ENCODE peak calls at places on chromosome 15, in ten cellular contexts. H is astrocyte, T is heart right ventricle, F is kidney, O is foreskin fibroblast, Y is cardiac fibroblast, P is stomach, U is OCI-LY7, L is HFF-Myc, D is GM23338. G is an unnamed sample.

GRCh38 chr15:33007295-33007855 is 187.1 kb downstream of the FMN1 start:
- DNase-seq in O (peak), P (no peak), U (no peak), H (peak), L (no peak), Y (peak), F (no peak), D (peak), T (no peak), G (peak)

GRCh38 chr15:65857718-65858402 is 11.4 kb upstream of the RAB11A start:
- DNase-seq in P (no peak), D (no peak), H (no peak), L (no peak), U (no peak), Y (no peak), T (no peak), O (peak), F (no peak), G (peak)

GRCh38 chr15:36755341-36755740 is 175.9 kb downstream of the CDIN1 start:
- DNase-seq in D (no peak), P (no peak), U (no peak), L (no peak), O (no peak), T (no peak), H (no peak), Y (no peak), F (no peak), G (no peak)

GRCh38 chr15:97545799-97546198 is 414.7 kb upstream of the ARRDC4 start:
- DNase-seq in Y (no peak), H (no peak), O (no peak), T (no peak), F (no peak), P (no peak), L (no peak), U (no peak), D (no peak), G (no peak)

GRCh38 chr15:74383695-74384565 is 16.5 kb upstream of the CYP11A1 start:
- DNase-seq in D (no peak), L (no peak), U (peak), F (peak), P (peak), O (peak), Y (peak), H (peak), T (no peak), G (peak)

GRCh38 chr15:75531041-75531450 is 48.1 kb downstream of the PTPN9 start:
- DNase-seq in U (no peak), T (peak), P (no peak), L (no peak), F (peak), H (peak), O (peak), Y (peak), D (no peak), G (peak)

GRCh38 chr15:45829336-45830153 is 194.7 kb downstream of the SQOR start:
- DNase-seq in D (no peak), O (no peak), Y (no peak), P (peak), T (no peak), L (no peak), F (no peak), H (no peak), U (no peak), G (no peak)

GRCh38 chr15:39195988-39196486 is 384.8 kb upstream of the THBS1 start:
- DNase-seq in D (no peak), U (no peak), O (peak), Y (peak), L (peak), T (no peak), F (no peak), H (peak), P (no peak), G (peak)

GRCh38 chr15:90262426-90262825 is 3.0 kb upstream of the NGRN start:
- DNase-seq in L (no peak), H (no peak), Y (no peak), T (no peak), O (no peak), U (no peak), F (no peak), P (no peak), D (no peak), G (no peak)

GRCh38 chr15:88467935-88468528 is 524 bp downstream of the MRPS11 start:
- DNase-seq in O (peak), H (no peak), L (no peak), T (no peak), D (peak), P (no peak), Y (peak), F (no peak), U (peak), G (peak)

GRCh38 chr15:79004336-79004735 is 59.5 kb upstream of the CTSH start:
- DNase-seq in T (no peak), L (peak), F (peak), D (peak), U (peak), H (peak), Y (peak), O (peak), P (no peak), G (peak)

GRCh38 chr15:77985931-77986480 is 91.5 kb downstream of the TBC1D2B start:
- DNase-seq in U (no peak), Y (no peak), H (no peak), O (no peak), T (no peak), F (no peak), P (no peak), D (no peak), L (no peak), G (no peak)

GRCh38 chr15:98177950-98178848 is 217.7 kb downstream of the ARRDC4 start:
- DNase-seq in H (peak), D (peak), Y (peak), U (peak), T (peak), O (peak), F (no peak), P (peak), L (peak), G (peak)

GRCh38 chr15:73941871-73942635 is 15.8 kb downstream of the LOXL1 start:
- DNase-seq in T (no peak), P (no peak), Y (no peak), H (no peak), D (no peak), O (no peak), L (no peak), F (peak), U (no peak), G (peak)

GRCh38 chr15:50968353-50968752 is 59.9 kb downstream of the AP4E1 start:
- DNase-seq in H (no peak), Y (peak), P (no peak), O (peak), T (no peak), F (no peak), U (no peak), D (no peak), L (no peak), G (peak)

GRCh38 chr15:74924525-74924924 is 13.3 kb downstream of the COX5A start:
- DNase-seq in U (no peak), P (no peak), H (no peak), L (no peak), D (no peak), F (no peak), O (no peak), Y (no peak), T (no peak), G (no peak)

GRCh38 chr15:83011271-83012037 is at the start of gene C15orf40:
- DNase-seq in T (peak), P (peak), D (peak), F (peak), H (peak), Y (peak), O (peak), U (peak), L (peak), G (peak)

GRCh38 chr15:47717036-47717611 is at the start of gene SEMA6D:
- DNase-seq in H (peak), Y (peak), F (peak), U (no peak), T (peak), D (peak), L (peak), P (peak), O (peak), G (peak)

GRCh38 chr15:50939911-50940310 is 31.4 kb downstream of the AP4E1 start:
- DNase-seq in Y (peak), L (no peak), H (peak), U (no peak), F (no peak), P (no peak), D (no peak), T (no peak), O (peak), G (peak)

GRCh38 chr15:37823601-37824275 is 110.7 kb upstream of the TMCO5A start:
- DNase-seq in H (no peak), Y (no peak), L (no peak), O (no peak), T (no peak), P (no peak), D (peak), F (no peak), U (no peak), G (no peak)

GRCh38 chr15:37900286-37901221 is 33.9 kb upstream of the TMCO5A start:
- DNase-seq in F (no peak), P (no peak), D (no peak), H (peak), L (peak), Y (peak), T (no peak), U (no peak), O (peak), G (peak)

GRCh38 chr15:65042776-65043322 is 2.3 kb upstream of the SLC51B start:
- DNase-seq in Y (no peak), H (no peak), P (peak), D (no peak), L (no peak), O (peak), T (no peak), F (no peak), U (no peak), G (no peak)

GRCh38 chr15:80076321-80077318 is 17.1 kb downstream of the ZFAND6 start:
- DNase-seq in Y (peak), O (no peak), H (peak), P (no peak), D (no peak), F (no peak), T (no peak), U (no peak), L (no peak), G (no peak)

GRCh38 chr15:79778378-79778990 is 118.3 kb downstream of the MTHFS start:
- DNase-seq in H (no peak), P (no peak), L (no peak), O (no peak), F (no peak), D (no peak), T (no peak), U (no peak), Y (no peak), G (no peak)

GRCh38 chr15:42037650-42038049 is 16.8 kb upstream of the PLA2G4E start:
- DNase-seq in L (no peak), T (no peak), H (no peak), U (no peak), Y (no peak), F (peak), P (peak), D (no peak), O (peak), G (no peak)

GRCh38 chr15:78440375-78441373 is 2.7 kb downstream of the IREB2 start:
- DNase-seq in P (no peak), L (no peak), U (no peak), D (no peak), F (no peak), Y (no peak), H (no peak), O (no peak), T (no peak), G (no peak)

GRCh38 chr15:64895285-64896065 is 16.2 kb upstream of the ANKDD1A start:
- DNase-seq in U (peak), T (peak), L (no peak), Y (peak), O (peak), P (peak), D (no peak), F (peak), H (no peak), G (peak)

GRCh38 chr15:42805266-42805665 is 68.3 kb upstream of the CDAN1 start:
- DNase-seq in L (no peak), F (no peak), T (no peak), U (no peak), P (no peak), Y (no peak), D (no peak), O (no peak), H (no peak), G (no peak)

GRCh38 chr15:25693321-25694237 is 169.5 kb downstream of the ATP10A start:
- DNase-seq in Y (peak), D (peak), F (no peak), O (peak), U (peak), P (no peak), T (no peak), L (no peak), H (no peak), G (no peak)

GRCh38 chr15:60612400-60613048 is 133.6 kb upstream of the ICE2 start:
- DNase-seq in D (no peak), P (no peak), U (no peak), Y (peak), L (no peak), F (no peak), T (no peak), H (no peak), O (peak), G (no peak)

GRCh38 chr15:57296473-57297162 is 79.7 kb upstream of the CGNL1 start:
- DNase-seq in P (no peak), D (peak), H (no peak), U (no peak), O (no peak), Y (no peak), T (no peak), L (no peak), F (no peak), G (no peak)
- TF ChIP-seq CTCF in P (no peak), D (peak), H (no peak), U (no peak), O (no peak), Y (no peak), T (no peak), L (no peak), F (no peak), G (no peak)

GRCh38 chr15:67063689-67064606 is 1.5 kb upstream of the SMAD3 start:
- DNase-seq in D (peak), Y (no peak), L (no peak), P (peak), T (no peak), U (no peak), F (peak), H (peak), O (no peak), G (peak)

GRCh38 chr15:67062365-67062985 is 2.9 kb upstream of the SMAD3 start:
- DNase-seq in L (no peak), H (no peak), F (no peak), P (no peak), T (no peak), O (no peak), Y (no peak), D (no peak), U (no peak), G (no peak)

GRCh38 chr15:67066041-67067021 is 929 bp downstream of the SMAD3 start:
- DNase-seq in T (no peak), H (no peak), U (peak), P (no peak), D (peak), Y (peak), L (no peak), F (peak), O (peak), G (no peak)

GRCh38 chr15:67065531-67066005 is at the start of gene SMAD3:
- DNase-seq in U (peak), H (peak), T (peak), D (peak), O (peak), P (peak), Y (peak), F (peak), L (no peak), G (peak)

GRCh38 chr15:67064607-67065530 is 533 bp upstream of the SMAD3 start:
- DNase-seq in L (no peak), O (no peak), H (no peak), Y (peak), T (no peak), U (no peak), P (peak), D (peak), F (no peak), G (no peak)
- H3K4me3 ChIP-seq in L (peak), O (peak), H (peak), Y (peak), T (peak), U (peak), P (peak), D (peak), F (peak), G (peak)

DNA sequence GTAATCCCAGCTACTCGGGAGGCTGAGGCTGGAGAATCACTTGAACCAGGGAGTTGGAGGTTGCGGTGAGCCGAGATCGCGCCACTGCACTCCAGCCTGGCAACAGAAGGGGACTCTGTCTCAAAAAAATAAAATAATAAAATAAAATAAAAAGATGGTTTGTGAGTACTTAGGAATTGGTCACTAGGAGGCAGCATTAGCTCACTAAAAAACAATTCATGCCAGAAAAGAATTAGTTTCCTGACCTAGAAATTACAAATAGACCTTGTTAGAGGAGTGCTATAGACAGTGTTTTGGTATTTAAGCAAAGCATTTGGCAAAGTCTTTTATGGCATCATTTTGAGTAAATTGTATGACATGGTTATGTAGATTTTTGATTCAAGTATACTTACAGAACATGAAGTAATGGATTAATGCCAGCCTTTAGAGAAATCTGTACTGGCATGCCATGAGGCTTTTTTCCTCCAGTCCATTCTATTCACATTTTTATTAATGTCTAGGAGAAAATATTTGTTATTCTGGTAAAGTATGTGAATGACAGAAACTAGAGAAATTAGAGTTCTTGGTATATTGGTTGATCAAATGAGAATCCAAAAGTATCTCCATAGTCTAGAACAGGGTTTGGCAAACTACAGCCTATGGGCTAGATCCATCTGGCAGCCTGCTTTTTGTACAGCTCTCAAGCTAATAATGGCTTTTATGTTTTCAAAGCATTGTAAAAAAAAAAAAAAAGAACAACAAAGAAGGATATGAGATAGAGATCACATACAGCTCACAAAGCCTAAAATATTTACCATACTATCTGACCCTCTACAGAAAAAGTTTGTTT is 81.6 kb downstream of the LRRC49 start:
- DNase-seq in L (peak), H (peak), Y (peak), O (peak), T (no peak), D (peak), P (no peak), F (no peak), U (peak), G (peak)
- TF ChIP-seq CTCF in L (peak), H (peak), Y (peak), O (peak), T (no peak), D (peak), P (no peak), F (no peak), U (peak), G (peak)

DNA sequence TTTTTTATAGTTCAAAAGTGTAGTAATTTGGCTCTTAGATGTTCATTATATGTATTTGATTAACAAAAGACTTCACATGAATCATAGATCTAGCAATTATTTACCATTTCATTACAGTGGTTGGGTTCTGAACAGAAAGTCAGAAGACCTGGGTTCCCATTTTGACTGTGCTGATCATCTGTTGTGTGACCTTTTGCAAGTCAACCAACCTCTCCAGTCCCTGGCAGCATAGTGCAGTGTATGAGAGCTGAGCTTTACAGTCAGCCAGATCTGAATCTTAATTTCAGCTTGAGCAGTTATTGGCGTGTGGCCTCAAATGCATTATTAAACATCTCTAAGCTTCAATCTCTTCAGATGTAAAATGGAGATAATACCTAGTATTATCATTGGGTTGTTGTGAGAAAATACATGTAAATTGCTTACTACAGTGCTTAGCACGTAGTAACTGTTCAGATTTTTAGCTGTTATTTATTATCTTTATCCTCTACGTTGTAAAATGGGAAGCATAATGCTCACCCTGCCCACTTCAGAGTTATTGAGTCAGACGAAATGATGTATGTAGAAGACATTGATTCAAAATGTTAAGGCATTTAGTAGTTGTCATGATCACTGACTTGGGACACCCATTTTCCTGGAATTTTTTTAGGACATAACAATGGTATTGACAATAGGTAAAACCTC is 104.0 kb downstream of the KLHL25 start:
- DNase-seq in H (no peak), U (peak), T (no peak), D (no peak), L (no peak), F (no peak), O (no peak), Y (no peak), P (no peak), G (peak)
- H3K4me3 ChIP-seq in H (no peak), U (peak), T (peak), D (no peak), L (no peak), F (peak), O (no peak), Y (no peak), P (peak), G (no peak)

GRCh38 chr15:67421105-67421504 is 99.8 kb upstream of the C15orf61 start:
- DNase-seq in L (no peak), U (no peak), T (no peak), Y (no peak), O (no peak), H (no peak), D (no peak), P (no peak), F (no peak), G (no peak)

GRCh38 chr15:67416891-67417290 is 104.0 kb upstream of the C15orf61 start:
- DNase-seq in P (no peak), L (no peak), O (no peak), H (no peak), F (no peak), T (no peak), D (no peak), U (no peak), Y (no peak), G (no peak)

GRCh38 chr15:67420137-67420536 is 100.8 kb upstream of the C15orf61 start:
- DNase-seq in L (no peak), O (no peak), H (no peak), U (no peak), D (no peak), F (no peak), T (no peak), P (no peak), Y (no peak), G (no peak)

GRCh38 chr15:67419705-67420104 is 101.2 kb upstream of the C15orf61 start:
- DNase-seq in D (no peak), U (no peak), Y (no peak), L (no peak), F (no peak), P (no peak), T (no peak), H (no peak), O (no peak), G (no peak)

DNA sequence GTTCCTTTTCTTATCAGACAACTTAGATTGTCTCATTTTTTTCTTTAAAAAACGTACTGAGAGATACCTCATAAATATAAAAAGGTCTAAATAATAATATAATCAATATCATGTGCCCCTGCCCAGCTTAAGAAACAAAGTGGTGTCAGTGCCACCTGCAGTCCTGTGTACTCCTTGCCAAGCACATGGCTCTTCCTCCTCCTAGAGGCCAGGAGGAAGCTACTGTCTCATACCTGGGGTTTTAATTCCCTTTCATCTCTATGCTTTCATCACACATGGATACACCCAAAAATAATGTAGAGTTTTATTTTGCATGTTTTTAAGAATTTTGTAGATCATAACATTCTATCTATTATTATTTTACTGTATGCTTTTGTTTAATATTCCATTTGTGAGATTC is 98.6 kb upstream of the C15orf61 start:
- DNase-seq in O (no peak), H (no peak), T (no peak), F (no peak), U (peak), P (no peak), Y (no peak), L (no peak), D (no peak), G (no peak)
- TF ChIP-seq CTCF in O (no peak), H (no peak), T (no peak), F (no peak), U (peak), P (no peak), Y (no peak), L (no peak), D (peak), G (peak)

G was measured in choroid plexus epithelial cell.